ENCODE peak calls at places on chromosome 19, in four cellular contexts. S is HT1080, T is hippocampal formation, F is sciatic nerve. J is an unnamed sample.

GRCh38 chr19:19406878-19407639 is 1.6 kb downstream of the GATAD2A start:
- DNase-seq in S (peak), T (no peak), F (no peak), J (no peak)

GRCh38 chr19:38515906-38516305 is 82.4 kb downstream of the RYR1 start:
- DNase-seq in S (no peak), T (peak), F (no peak), J (no peak)

GRCh38 chr19:1049106-1049505 is 9.2 kb downstream of the ABCA7 start:
- DNase-seq in S (no peak), T (no peak), F (no peak), J (no peak)

GRCh38 chr19:53903055-53903680 is 5.9 kb upstream of the CACNG7 start:
- DNase-seq in S (no peak), T (no peak), F (no peak), J (no peak)

GRCh38 chr19:18513868-18514267 is 8.0 kb downstream of the ELL start:
- DNase-seq in S (no peak), T (no peak), F (no peak), J (no peak)

GRCh38 chr19:48874309-48875135 is 2.3 kb downstream of the PPP1R15A start:
- DNase-seq in S (peak), T (no peak), F (no peak), J (peak)

GRCh38 chr19:27974082-27974513 is 1238.9 kb downstream of the UQCRFS1 start:
- DNase-seq in S (peak), T (peak), F (no peak), J (peak)

GRCh38 chr19:47493378-47494210 is 9.6 kb upstream of the KPTN start:
- DNase-seq in S (no peak), T (no peak), F (no peak), J (no peak)

GRCh38 chr19:48554385-48555091 is 2.6 kb downstream of the SULT2B1 start:
- DNase-seq in S (no peak), T (no peak), F (no peak), J (no peak)

GRCh38 chr19:35901055-35901644 is 810 bp upstream of the NFKBID start:
- DNase-seq in S (no peak), T (no peak), F (no peak), J (no peak)

GRCh38 chr19:18588611-18589379 is at the start of gene REX1BD:
- DNase-seq in S (peak), T (peak), F (peak), J (peak)

GRCh38 chr19:47545061-47545948 is 27.6 kb downstream of the ZNF541 start:
- DNase-seq in S (no peak), T (no peak), F (no peak), J (no peak)

GRCh38 chr19:57578487-57579205 is at the start of gene ZNF416:
- DNase-seq in S (peak), T (peak), F (peak), J (peak)

GRCh38 chr19:28701491-28701890 is 511.5 kb downstream of the UQCRFS1 start:
- DNase-seq in S (peak), T (no peak), F (no peak), J (no peak)